ENCODE peak calls at places on chromosome 20, in ten cellular contexts. One of them, this sample, is unnamed.
A peak's percentile ranks its signal among the peaks of the same experiment; 100 is the strongest.

GRCh38 chr20:53445276-53445675 is 148.4 kb downstream of the ZNF217 start:
- DNase-seq in HCT116: no peak
- DNase-seq in spleen: no peak
- DNase-seq in transverse colon: no peak
- DNase-seq in GM23338: no peak
- DNase-seq in stomach: no peak
- DNase-seq in K562: no peak
- DNase-seq in suprapubic skin: no peak
- DNase-seq in esophagus muscularis mucosa: no peak
- DNase-seq in H1: no peak
- DNase-seq in this sample: no peak

GRCh38 chr20:24605937-24606455 is 136.6 kb downstream of the SYNDIG1 start:
- DNase-seq in HCT116: no peak
- DNase-seq in spleen: no peak
- DNase-seq in transverse colon: no peak
- DNase-seq in GM23338: no peak
- DNase-seq in stomach: no peak
- DNase-seq in K562: no peak
- DNase-seq in suprapubic skin: no peak
- DNase-seq in esophagus muscularis mucosa: peak; percentile 70
- DNase-seq in H1: peak; percentile 30
- DNase-seq in this sample: no peak

GRCh38 chr20:5636127-5636520 is 114.1 kb upstream of the SHLD1 start:
- DNase-seq in HCT116: no peak
- DNase-seq in spleen: no peak
- DNase-seq in transverse colon: no peak
- DNase-seq in GM23338: no peak
- DNase-seq in stomach: no peak
- DNase-seq in K562: no peak
- DNase-seq in suprapubic skin: no peak
- DNase-seq in esophagus muscularis mucosa: no peak
- DNase-seq in H1: no peak
- DNase-seq in this sample: no peak

GRCh38 chr20:38680492-38681118 is 43.7 kb upstream of the SLC32A1 start:
- DNase-seq in HCT116: no peak
- DNase-seq in spleen: no peak
- DNase-seq in transverse colon: no peak
- DNase-seq in GM23338: peak; percentile 78
- DNase-seq in stomach: no peak
- DNase-seq in K562: peak; percentile 44
- DNase-seq in suprapubic skin: no peak
- DNase-seq in esophagus muscularis mucosa: no peak
- DNase-seq in H1: peak; percentile 75
- DNase-seq in this sample: no peak

GRCh38 chr20:15643713-15644112 is 929.5 kb downstream of the KIF16B start:
- DNase-seq in HCT116: no peak
- DNase-seq in spleen: no peak
- DNase-seq in transverse colon: no peak
- DNase-seq in GM23338: peak; percentile 43
- DNase-seq in stomach: no peak
- DNase-seq in K562: no peak
- DNase-seq in suprapubic skin: no peak
- DNase-seq in esophagus muscularis mucosa: no peak
- DNase-seq in H1: no peak
- DNase-seq in this sample: no peak

GRCh38 chr20:33947709-33948295 is 45.9 kb upstream of the RALY start:
- DNase-seq in HCT116: peak; percentile 89
- DNase-seq in spleen: no peak
- DNase-seq in transverse colon: peak; percentile 38
- DNase-seq in GM23338: peak; percentile 95
- DNase-seq in stomach: no peak
- DNase-seq in K562: peak; percentile 91
- DNase-seq in suprapubic skin: no peak
- DNase-seq in esophagus muscularis mucosa: no peak
- DNase-seq in H1: peak; percentile 82
- DNase-seq in this sample: no peak

GRCh38 chr20:4674672-4675071 is 47.0 kb upstream of the PRND start:
- DNase-seq in HCT116: no peak
- DNase-seq in spleen: no peak
- DNase-seq in transverse colon: no peak
- DNase-seq in GM23338: no peak
- DNase-seq in stomach: no peak
- DNase-seq in K562: no peak
- DNase-seq in suprapubic skin: no peak
- DNase-seq in esophagus muscularis mucosa: no peak
- DNase-seq in H1: no peak
- DNase-seq in this sample: no peak

GRCh38 chr20:33839591-33839990 is 28.4 kb downstream of the CHMP4B start:
- DNase-seq in HCT116: no peak
- DNase-seq in spleen: no peak
- DNase-seq in transverse colon: peak; percentile 58
- DNase-seq in GM23338: no peak
- DNase-seq in stomach: peak; percentile 83
- DNase-seq in K562: no peak
- DNase-seq in suprapubic skin: no peak
- DNase-seq in esophagus muscularis mucosa: no peak
- DNase-seq in H1: no peak
- DNase-seq in this sample: no peak

GRCh38 chr20:23152308-23152892 is 66.3 kb upstream of the CD93 start:
- DNase-seq in HCT116: no peak
- DNase-seq in spleen: no peak
- DNase-seq in transverse colon: peak; percentile 49
- DNase-seq in GM23338: no peak
- DNase-seq in stomach: peak; percentile 49
- DNase-seq in K562: peak; percentile 56
- DNase-seq in suprapubic skin: no peak
- DNase-seq in esophagus muscularis mucosa: peak; percentile 92
- DNase-seq in H1: peak; percentile 27
- DNase-seq in this sample: no peak

GRCh38 chr20:24692429-24693190 is 223.2 kb downstream of the SYNDIG1 start:
- DNase-seq in HCT116: no peak
- DNase-seq in spleen: peak; percentile 53
- DNase-seq in transverse colon: no peak
- DNase-seq in GM23338: no peak
- DNase-seq in stomach: peak; percentile 3
- DNase-seq in K562: no peak
- DNase-seq in suprapubic skin: peak; percentile 29
- DNase-seq in esophagus muscularis mucosa: no peak
- DNase-seq in H1: peak; percentile 37
- DNase-seq in this sample: peak; percentile 1

GRCh38 chr20:58459058-58459743 is 56.0 kb downstream of the APCDD1L start:
- DNase-seq in HCT116: no peak
- DNase-seq in spleen: no peak
- DNase-seq in transverse colon: no peak
- DNase-seq in GM23338: no peak
- DNase-seq in stomach: no peak
- DNase-seq in K562: no peak
- DNase-seq in suprapubic skin: no peak
- DNase-seq in esophagus muscularis mucosa: no peak
- DNase-seq in H1: no peak
- DNase-seq in this sample: no peak

GRCh38 chr20:7744411-7744810 is 195.8 kb downstream of the HAO1 start:
- DNase-seq in HCT116: no peak
- DNase-seq in spleen: no peak
- DNase-seq in transverse colon: no peak
- DNase-seq in GM23338: no peak
- DNase-seq in stomach: no peak
- DNase-seq in K562: no peak
- DNase-seq in suprapubic skin: no peak
- DNase-seq in esophagus muscularis mucosa: no peak
- DNase-seq in H1: no peak
- DNase-seq in this sample: no peak

GRCh38 chr20:38866265-38867061 is 59.8 kb upstream of the FAM83D start:
- DNase-seq in HCT116: no peak
- DNase-seq in spleen: no peak
- DNase-seq in transverse colon: no peak
- DNase-seq in GM23338: no peak
- DNase-seq in stomach: no peak
- DNase-seq in K562: no peak
- DNase-seq in suprapubic skin: no peak
- DNase-seq in esophagus muscularis mucosa: no peak
- DNase-seq in H1: no peak
- DNase-seq in this sample: no peak

GRCh38 chr20:18421608-18422007 is 45.2 kb downstream of the DZANK1 start:
- DNase-seq in HCT116: no peak
- DNase-seq in spleen: no peak
- DNase-seq in transverse colon: no peak
- DNase-seq in GM23338: no peak
- DNase-seq in stomach: no peak
- DNase-seq in K562: no peak
- DNase-seq in suprapubic skin: no peak
- DNase-seq in esophagus muscularis mucosa: no peak
- DNase-seq in H1: no peak
- DNase-seq in this sample: no peak

GRCh38 chr20:18414140-18414539 is 52.7 kb downstream of the DZANK1 start:
- DNase-seq in HCT116: no peak
- DNase-seq in spleen: no peak
- DNase-seq in transverse colon: no peak
- DNase-seq in GM23338: no peak
- DNase-seq in stomach: no peak
- DNase-seq in K562: no peak
- DNase-seq in suprapubic skin: no peak
- DNase-seq in esophagus muscularis mucosa: no peak
- DNase-seq in H1: no peak
- DNase-seq in this sample: no peak

GRCh38 chr20:18412202-18412901 is 54.5 kb downstream of the DZANK1 start:
- DNase-seq in HCT116: no peak
- DNase-seq in spleen: no peak
- DNase-seq in transverse colon: no peak
- DNase-seq in GM23338: no peak
- DNase-seq in stomach: no peak
- DNase-seq in K562: no peak
- DNase-seq in suprapubic skin: no peak
- DNase-seq in esophagus muscularis mucosa: no peak
- DNase-seq in H1: no peak
- DNase-seq in this sample: no peak

DNA sequence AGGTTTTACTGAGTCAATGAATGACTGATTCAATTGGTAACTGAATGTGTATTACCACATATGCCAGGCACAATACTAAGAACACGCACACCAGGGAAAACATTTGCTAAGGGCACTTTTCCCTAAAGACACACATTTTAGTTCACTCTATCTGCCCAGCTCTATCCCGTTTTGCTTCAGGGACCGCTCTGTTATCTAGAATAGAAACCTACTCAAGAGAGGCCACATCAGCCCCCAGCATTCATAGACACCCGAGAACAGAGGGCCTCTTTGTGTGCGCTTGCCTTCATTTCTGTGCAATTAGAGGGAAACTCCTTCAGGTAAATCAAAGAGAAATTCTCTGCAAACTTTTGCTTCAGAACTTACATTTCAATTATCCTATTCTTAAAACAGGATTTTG is 50.4 kb downstream of the DZANK1 start:
- DNase-seq in HCT116: no peak
- DNase-seq in spleen: no peak
- DNase-seq in transverse colon: no peak
- DNase-seq in GM23338: no peak
- DNase-seq in stomach: no peak
- DNase-seq in K562: no peak
- DNase-seq in suprapubic skin: no peak
- DNase-seq in esophagus muscularis mucosa: no peak
- DNase-seq in H1: no peak
- DNase-seq in this sample: no peak
- TF ChIP-seq POLR2AphosphoS5 in HCT116: no peak
- TF ChIP-seq POLR2AphosphoS5 in spleen: no peak
- TF ChIP-seq POLR2AphosphoS5 in transverse colon: no peak
- TF ChIP-seq POLR2AphosphoS5 in GM23338: no peak
- TF ChIP-seq POLR2AphosphoS5 in stomach: no peak
- TF ChIP-seq POLR2AphosphoS5 in K562: no peak
- TF ChIP-seq POLR2AphosphoS5 in suprapubic skin: no peak
- TF ChIP-seq POLR2AphosphoS5 in esophagus muscularis mucosa: no peak
- TF ChIP-seq POLR2AphosphoS5 in H1: no peak
- TF ChIP-seq POLR2AphosphoS5 in this sample: no peak

GRCh38 chr20:45347936-45348809 is at the start of gene SDC4:
- DNase-seq in HCT116: no peak
- DNase-seq in spleen: peak; percentile 83
- DNase-seq in transverse colon: peak; percentile 78
- DNase-seq in GM23338: peak; percentile 69
- DNase-seq in stomach: peak; percentile 80
- DNase-seq in K562: peak; percentile 87
- DNase-seq in suprapubic skin: peak; percentile 83
- DNase-seq in esophagus muscularis mucosa: no peak
- DNase-seq in H1: peak; percentile 63
- DNase-seq in this sample: peak; percentile 68
- H3K4me1 ChIP-seq in HCT116: peaks cover 47% of the 10 kb centered on the region
- H3K4me1 ChIP-seq in spleen: peaks cover 20% of the 10 kb centered on the region
- H3K4me1 ChIP-seq in transverse colon: peaks cover 48% of the 10 kb centered on the region
- H3K4me1 ChIP-seq in GM23338: peaks cover 44% of the 10 kb centered on the region
- H3K4me1 ChIP-seq in stomach: peaks cover 38% of the 10 kb centered on the region
- H3K4me1 ChIP-seq in K562: peaks cover 27% of the 10 kb centered on the region
- H3K4me1 ChIP-seq in suprapubic skin: peaks cover 49% of the 10 kb centered on the region
- H3K4me1 ChIP-seq in esophagus muscularis mucosa: peaks cover 56% of the 10 kb centered on the region
- H3K4me1 ChIP-seq in H1: peaks cover 45% of the 10 kb centered on the region
- H3K4me1 ChIP-seq in this sample: peaks cover 10% of the 10 kb centered on the region

DNA sequence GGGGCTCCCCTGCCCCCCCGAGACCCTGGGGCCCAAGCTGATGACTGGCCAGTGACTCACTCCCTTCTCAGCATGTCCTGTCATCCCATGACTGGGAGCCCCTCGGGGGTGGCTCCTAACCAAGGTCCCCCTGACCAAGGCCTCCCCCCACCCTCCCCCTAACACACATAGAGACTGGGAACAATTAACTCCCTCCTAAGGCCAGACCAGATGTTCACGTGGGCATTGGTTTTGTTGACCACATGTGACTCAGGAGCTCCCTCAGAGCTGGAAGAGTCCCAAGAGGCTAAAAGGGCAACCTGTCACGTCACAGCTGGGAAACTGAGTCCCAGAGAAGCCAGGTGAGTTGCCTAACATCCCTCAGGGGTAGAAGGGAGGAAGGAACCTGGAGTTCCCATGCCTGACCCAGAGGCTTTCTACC is 10.6 kb upstream of the CCN5 start:
- DNase-seq in HCT116: no peak
- DNase-seq in spleen: no peak
- DNase-seq in transverse colon: no peak
- DNase-seq in GM23338: no peak
- DNase-seq in stomach: no peak
- DNase-seq in K562: no peak
- DNase-seq in suprapubic skin: no peak
- DNase-seq in esophagus muscularis mucosa: no peak
- DNase-seq in H1: no peak
- DNase-seq in this sample: no peak
- H3K27ac ChIP-seq in HCT116: no peak overlapping the region
- H3K27ac ChIP-seq in spleen: no peak overlapping the region
- H3K27ac ChIP-seq in transverse colon: no peak overlapping the region
- H3K27ac ChIP-seq in GM23338: no peak overlapping the region
- H3K27ac ChIP-seq in stomach: no peak overlapping the region
- H3K27ac ChIP-seq in K562: no peak overlapping the region
- H3K27ac ChIP-seq in suprapubic skin: peak overlapping the region; percentile 84
- H3K27ac ChIP-seq in esophagus muscularis mucosa: peak overlapping the region; percentile 82
- H3K27ac ChIP-seq in H1: no peak overlapping the region
- H3K27ac ChIP-seq in this sample: no peak overlapping the region

DNA sequence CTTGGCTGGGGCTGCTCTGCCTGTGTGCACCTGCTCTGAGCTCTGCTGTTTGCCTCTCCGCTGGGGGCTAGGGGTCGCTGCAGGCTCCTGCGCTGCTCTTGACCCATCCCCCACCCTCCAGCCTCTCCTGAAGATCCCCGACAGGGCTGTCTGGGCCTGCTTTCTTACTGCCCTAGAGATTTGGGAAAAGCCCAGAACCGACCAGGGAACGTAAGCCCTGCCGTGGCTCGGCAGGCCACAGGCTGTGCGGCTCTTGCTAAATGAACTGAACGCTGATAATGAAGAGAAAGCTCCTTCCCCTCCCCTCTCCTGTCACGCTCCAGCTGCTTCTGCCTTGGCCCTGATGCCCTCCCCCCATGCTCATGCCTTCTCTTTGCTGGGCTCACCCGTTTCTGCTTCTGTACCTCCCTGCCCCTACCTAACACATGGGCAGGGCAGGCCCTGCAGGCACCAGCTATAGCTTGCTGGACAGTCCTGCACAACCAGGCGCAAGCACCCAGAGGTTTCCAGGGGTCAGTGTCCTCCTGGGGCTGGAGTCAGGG is 32.0 kb upstream of the PCMTD2 start:
- DNase-seq in HCT116: no peak
- DNase-seq in spleen: no peak
- DNase-seq in transverse colon: no peak
- DNase-seq in GM23338: peak; percentile 92
- DNase-seq in stomach: no peak
- DNase-seq in K562: peak; percentile 80
- DNase-seq in suprapubic skin: no peak
- DNase-seq in esophagus muscularis mucosa: no peak
- DNase-seq in H1: peak; percentile 88
- DNase-seq in this sample: no peak
- TF ChIP-seq POLR2AphosphoS5 in HCT116: no peak
- TF ChIP-seq POLR2AphosphoS5 in spleen: no peak
- TF ChIP-seq POLR2AphosphoS5 in transverse colon: no peak
- TF ChIP-seq POLR2AphosphoS5 in GM23338: no peak
- TF ChIP-seq POLR2AphosphoS5 in stomach: no peak
- TF ChIP-seq POLR2AphosphoS5 in K562: no peak
- TF ChIP-seq POLR2AphosphoS5 in suprapubic skin: no peak
- TF ChIP-seq POLR2AphosphoS5 in esophagus muscularis mucosa: no peak
- TF ChIP-seq POLR2AphosphoS5 in H1: no peak
- TF ChIP-seq POLR2AphosphoS5 in this sample: no peak

This sample was measured in prostate gland.